ENCODE peak calls at places on chromosomes 3 and 15, in seven cellular contexts. V, A, C, N, O, G and X are unnamed samples. For H3K4me1, the result is how much of the 10 kb centered on the place peaks cover.

GRCh38 chr3:23094890-23095462 is 108.2 kb upstream of the UBE2E2 start:
- DNase-seq in N (no peak), A (no peak), C (no peak), V (no peak), O (no peak), G (peak), X (no peak)

GRCh38 chr3:159762981-159763465 is 225.6 kb upstream of the IL12A start:
- DNase-seq in N (peak), O (peak), A (peak), G (peak), V (peak), C (peak), X (peak)

GRCh38 chr15:35630570-35630969 is 84.6 kb upstream of the DPH6 start:
- DNase-seq in N (peak), C (peak), O (no peak), A (no peak), V (no peak), G (no peak), X (no peak)

GRCh38 chr15:41286665-41287333 is 45.6 kb downstream of the OIP5 start:
- DNase-seq in V (no peak), N (no peak), A (no peak), C (peak), O (no peak), G (peak), X (no peak)

GRCh38 chr3:132378846-132379245 is 38.5 kb upstream of the DNAJC13 start:
- DNase-seq in G (no peak), V (no peak), N (no peak), O (no peak), A (no peak), C (no peak), X (no peak)

GRCh38 chr15:96268421-96269204 is 61.9 kb upstream of the NR2F2 start:
- DNase-seq in C (no peak), V (no peak), O (no peak), N (no peak), A (no peak), G (peak), X (no peak)

GRCh38 chr3:160220038-160220437 is 5.2 kb upstream of the C3orf80 start:
- DNase-seq in N (no peak), O (no peak), A (no peak), C (no peak), V (no peak), G (no peak), X (no peak)

GRCh38 chr15:95875141-95875643 is 455.3 kb upstream of the NR2F2 start:
- DNase-seq in N (no peak), A (no peak), O (no peak), G (no peak), V (no peak), C (peak), X (peak)

GRCh38 chr3:126187920-126188319 is 7.5 kb upstream of the ALDH1L1 start:
- DNase-seq in A (no peak), V (no peak), N (no peak), G (no peak), C (no peak), O (no peak), X (no peak)

GRCh38 chr15:47411733-47412530 is 305.4 kb upstream of the SEMA6D start:
- DNase-seq in C (peak), G (no peak), A (no peak), N (peak), V (no peak), O (no peak), X (no peak)

GRCh38 chr15:31159837-31160236 is 58.3 kb upstream of the TRPM1 start:
- DNase-seq in G (no peak), V (no peak), C (no peak), O (no peak), A (no peak), N (no peak), X (no peak)

GRCh38 chr3:151426337-151426648 is 34.6 kb downstream of the IGSF10 start:
- DNase-seq in C (no peak), G (no peak), V (no peak), O (no peak), N (no peak), A (no peak), X (no peak)
- TF ChIP-seq CTCF in C (no peak), G (no peak), V (no peak), O (no peak), N (no peak), A (peak), X (no peak)

DNA sequence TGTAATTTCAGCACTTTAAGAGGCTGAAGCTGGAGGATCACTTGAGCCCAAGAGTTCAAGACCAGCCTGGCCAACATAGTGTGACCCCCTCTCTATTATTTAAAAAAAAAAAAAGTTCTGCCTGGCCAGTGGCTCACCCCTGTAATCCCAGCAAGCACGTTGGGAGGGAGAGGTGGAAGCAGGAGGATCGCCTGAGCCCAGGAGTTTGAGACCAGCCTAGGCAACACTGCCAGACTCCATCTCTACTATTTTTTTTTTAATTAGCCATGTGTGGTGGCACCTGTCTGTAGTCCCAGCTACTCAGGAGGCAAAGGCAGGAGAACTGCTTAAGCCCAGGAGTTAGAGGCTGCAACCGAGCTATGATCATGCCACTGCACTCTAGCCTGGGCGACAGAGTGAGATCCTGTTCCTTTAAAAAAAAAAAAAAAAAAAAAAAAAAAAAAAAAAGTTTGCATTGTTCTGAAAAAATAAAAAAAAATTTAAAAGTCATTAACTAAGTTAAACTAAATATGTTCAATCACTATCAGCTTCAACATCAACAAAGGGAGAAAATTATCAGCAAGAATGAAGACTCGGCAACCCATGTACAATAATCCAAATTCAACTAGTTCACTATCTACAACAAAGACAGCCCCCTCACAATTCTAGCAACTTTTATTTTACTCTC is 1.9 kb downstream of the RAF1 start:
- DNase-seq in N (no peak), C (no peak), G (no peak), A (no peak), O (no peak), V (no peak), X (no peak)
- H3K27ac ChIP-seq in N (peak), C (no peak), G (peak), A (no peak), O (peak), V (peak), X (peak)

GRCh38 chr3:57985176-57985976 is 22.8 kb upstream of the FLNB start:
- DNase-seq in V (no peak), C (no peak), O (no peak), A (no peak), N (no peak), G (no peak), X (no peak)
- H3K4me1 ChIP-seq in V (under half), C (under half), O (under half), A (under half), N (under half), G (under half), X (under half)

GRCh38 chr3:10521772-10522441 is 16.5 kb upstream of the ATP2B2 start:
- DNase-seq in O (no peak), V (no peak), A (no peak), G (no peak), C (no peak), N (no peak), X (no peak)
- TF ChIP-seq CTCF in O (no peak), V (no peak), A (no peak), G (no peak), C (no peak), N (no peak), X (no peak)

GRCh38 chr3:171459130-171459941 is 869 bp downstream of the TNIK start:
- DNase-seq in A (peak), G (peak), O (peak), N (peak), C (peak), V (peak), X (peak)
- H3K27ac ChIP-seq in A (no peak), G (peak), O (peak), N (peak), C (no peak), V (peak), X (peak)

GRCh38 chr3:193844472-193844871 is 251.5 kb downstream of the OPA1 start:
- DNase-seq in O (no peak), V (no peak), G (no peak), C (no peak), A (no peak), N (no peak), X (no peak)

GRCh38 chr3:193848547-193848946 is 255.5 kb downstream of the OPA1 start:
- DNase-seq in N (no peak), O (no peak), V (no peak), A (no peak), G (no peak), C (no peak), X (no peak)

GRCh38 chr3:193845144-193845543 is 252.1 kb downstream of the OPA1 start:
- DNase-seq in C (no peak), G (no peak), V (no peak), A (no peak), N (no peak), O (no peak), X (no peak)

GRCh38 chr3:193847402-193847801 is 254.4 kb downstream of the OPA1 start:
- DNase-seq in A (no peak), O (no peak), C (no peak), V (no peak), G (no peak), N (no peak), X (no peak)

DNA sequence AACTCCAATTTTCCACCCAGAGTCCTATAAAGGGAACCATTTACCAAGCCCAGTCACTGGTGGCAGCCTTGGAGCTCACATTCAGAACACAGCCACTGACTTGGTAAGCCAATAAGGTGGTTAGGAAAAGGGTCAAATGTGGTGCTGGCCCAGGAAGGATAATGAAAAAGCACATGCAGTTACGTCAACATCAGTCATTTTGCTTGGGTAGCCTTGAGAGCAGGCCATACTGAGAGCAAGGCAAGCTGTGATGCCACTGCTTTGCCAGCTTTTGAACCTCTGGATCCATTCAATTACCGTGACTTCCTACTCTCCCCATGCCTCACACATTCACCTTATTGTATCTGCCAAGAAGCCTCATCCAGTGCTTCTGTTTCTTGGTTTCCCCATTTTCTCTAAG is 253.6 kb downstream of the OPA1 start:
- DNase-seq in G (no peak), C (no peak), V (no peak), N (no peak), A (no peak), O (no peak), X (no peak)
- H3K4me1 ChIP-seq in G (under half), C (under half), V (under half), N (half or more), A (under half), O (under half), X (under half)

GRCh38 chr15:76330281-76330680 is 6.3 kb upstream of the ISL2 start:
- DNase-seq in A (peak), C (peak), O (no peak), G (peak), N (peak), V (peak), X (peak)
- TF ChIP-seq CTCF in A (peak), C (peak), O (peak), G (peak), N (peak), V (peak), X (peak)